ENCODE peak calls at places on chromosomes 6 and 20, in seven cellular contexts. B is left lung, P is colonic mucosa, Y is hepatocyte, E is sigmoid colon, T is keratinocyte, H is right cardiac atrium. I is an unnamed sample. For H3K4me1, the result is how much of the 10 kb centered on the place peaks cover.

GRCh38 chr20:38190166-38190565 is 25.1 kb upstream of the TGM2 start:
- DNase-seq in B (no peak), P (no peak), Y (no peak), E (peak), T (no peak), H (no peak), I (no peak)

GRCh38 chr20:3235661-3236324 is 3.2 kb downstream of the SLC4A11 start:
- DNase-seq in B (no peak), P (no peak), Y (no peak), E (no peak), T (no peak), H (no peak), I (no peak)

GRCh38 chr6:154591220-154591619 is 80.7 kb upstream of the CNKSR3 start:
- DNase-seq in B (no peak), P (no peak), Y (no peak), E (no peak), T (no peak), H (no peak), I (no peak)

GRCh38 chr6:126077810-126078791 is 91.8 kb downstream of the TRMT11 start:
- DNase-seq in B (no peak), P (peak), Y (no peak), E (peak), T (no peak), H (no peak), I (peak)

GRCh38 chr6:84685983-84686584 is 78.3 kb downstream of the TBX18 start:
- DNase-seq in B (no peak), P (peak), Y (no peak), E (no peak), T (no peak), H (no peak), I (no peak)

GRCh38 chr20:50054626-50055511 is 58.1 kb downstream of the UBE2V1 start:
- DNase-seq in B (no peak), P (no peak), Y (peak), E (no peak), T (no peak), H (peak), I (no peak)

GRCh38 chr6:7542065-7542877 is 800 bp downstream of the DSP start:
- DNase-seq in B (no peak), P (peak), Y (peak), E (no peak), T (no peak), H (peak), I (no peak)

GRCh38 chr20:63116412-63117106 is 99.4 kb downstream of the YTHDF1 start:
- DNase-seq in B (no peak), P (no peak), Y (peak), E (no peak), T (no peak), H (peak), I (no peak)

GRCh38 chr20:37230200-37230599 is 31.4 kb downstream of the GHRH start:
- DNase-seq in B (no peak), P (no peak), Y (no peak), E (no peak), T (no peak), H (no peak), I (peak)

GRCh38 chr6:68026483-68026882 is 608.6 kb upstream of the ADGRB3 start:
- DNase-seq in B (no peak), P (no peak), Y (no peak), E (no peak), T (no peak), H (no peak), I (no peak)

GRCh38 chr20:51131806-51132205 is 108.9 kb upstream of the KCNG1 start:
- DNase-seq in B (no peak), P (peak), Y (no peak), E (no peak), T (no peak), H (no peak), I (no peak)

GRCh38 chr20:4170621-4171537 is 155.5 kb upstream of the RNF24 start:
- DNase-seq in B (no peak), P (no peak), Y (peak), E (no peak), T (no peak), H (no peak), I (no peak)

GRCh38 chr6:107700016-107700335 is 124.1 kb downstream of the SCML4 start:
- DNase-seq in B (no peak), P (no peak), Y (no peak), E (no peak), T (no peak), H (no peak), I (no peak)

GRCh38 chr6:43096451-43097097 is 20.5 kb downstream of the PTK7 start:
- DNase-seq in B (peak), P (no peak), Y (peak), E (no peak), T (peak), H (no peak), I (no peak)

GRCh38 chr6:193773-194310 is 98.4 kb upstream of the DUSP22 start:
- DNase-seq in B (no peak), P (no peak), Y (no peak), E (no peak), T (no peak), H (no peak), I (peak)

GRCh38 chr6:3309391-3310050 is 50.8 kb downstream of the PSMG4 start:
- DNase-seq in B (no peak), P (no peak), Y (no peak), E (peak), T (no peak), H (no peak), I (no peak)

GRCh38 chr6:16725145-16725864 is 36.0 kb downstream of the ATXN1 start:
- DNase-seq in B (no peak), P (no peak), Y (peak), E (no peak), T (no peak), H (no peak), I (no peak)

GRCh38 chr6:104682722-104683643 is 176.7 kb downstream of the HACE1 start:
- DNase-seq in B (no peak), P (peak), Y (peak), E (no peak), T (no peak), H (peak), I (no peak)

GRCh38 chr6:28089054-28089453 is 8.7 kb downstream of the ZNF165 start:
- DNase-seq in B (no peak), P (no peak), Y (no peak), E (no peak), T (no peak), H (no peak), I (no peak)

DNA sequence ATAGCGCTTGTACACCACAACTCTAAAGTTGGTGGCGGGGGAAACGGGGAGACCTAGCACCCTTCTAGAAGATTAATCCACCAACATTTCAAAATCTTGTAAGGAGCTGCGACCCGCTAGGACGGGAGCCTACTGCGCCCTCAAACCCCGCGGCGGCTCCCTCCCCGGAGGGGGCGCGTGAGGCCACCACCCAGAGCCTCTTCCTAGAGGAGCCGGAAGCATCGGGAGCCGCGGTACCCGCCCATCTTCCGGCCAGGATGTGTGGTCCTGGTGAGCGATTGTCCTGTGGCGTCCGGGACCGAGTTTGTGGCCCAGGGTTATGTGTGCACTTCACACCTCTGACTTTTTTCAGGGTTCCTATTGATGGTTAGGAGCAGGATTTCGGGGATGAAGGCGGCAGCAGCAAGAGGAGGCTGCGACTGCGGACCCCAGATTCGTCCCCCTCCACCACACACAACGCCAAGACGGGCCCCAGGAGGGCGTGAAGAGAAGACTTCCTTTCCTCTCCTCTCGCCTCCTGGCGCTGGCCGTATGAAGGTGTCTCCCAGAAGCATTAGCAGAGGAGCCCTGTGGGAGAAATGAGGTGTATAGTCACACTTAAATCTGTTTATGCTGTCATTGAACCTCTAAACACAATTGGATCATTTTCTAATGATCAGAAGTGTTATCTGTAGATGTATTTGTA is 10.7 kb downstream of the ZNF165 start:
- DNase-seq in B (no peak), P (no peak), Y (no peak), E (no peak), T (no peak), H (peak), I (no peak)
- H3K4me3 ChIP-seq in B (peak), P (no peak), Y (no peak), E (peak), T (no peak), H (peak), I (peak)

DNA sequence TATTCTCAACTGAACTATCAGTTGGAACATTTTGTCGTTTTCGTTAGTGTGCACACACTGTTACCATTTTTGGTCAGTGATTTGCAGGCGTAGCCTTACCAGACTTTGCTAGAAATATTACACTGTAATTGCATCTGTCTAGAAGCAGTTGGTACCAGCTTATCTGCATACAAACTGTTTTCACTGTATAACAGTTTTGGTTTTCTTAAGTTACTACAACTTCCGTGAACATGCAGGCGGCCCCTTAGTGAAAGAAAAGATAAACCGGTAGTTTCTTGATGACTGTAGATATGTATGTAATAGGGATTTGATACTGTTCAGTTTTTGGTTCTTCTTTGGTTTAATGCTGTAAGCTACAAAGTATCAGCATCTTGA is 1.3 kb downstream of the DSTN start:
- DNase-seq in B (no peak), P (no peak), Y (no peak), E (no peak), T (no peak), H (no peak), I (no peak)
- H3K4me1 ChIP-seq in B (half or more), P (under half), Y (under half), E (half or more), T (under half), H (under half), I (under half)

GRCh38 chr6:106512048-106512957 is 117.0 kb downstream of the RTN4IP1 start:
- DNase-seq in B (peak), P (peak), Y (peak), E (peak), T (no peak), H (peak), I (peak)

GRCh38 chr6:106514281-106514885 is 114.9 kb downstream of the RTN4IP1 start:
- DNase-seq in B (no peak), P (no peak), Y (no peak), E (no peak), T (no peak), H (no peak), I (no peak)

GRCh38 chr6:106512958-106513480 is 116.3 kb downstream of the RTN4IP1 start:
- DNase-seq in B (peak), P (no peak), Y (no peak), E (no peak), T (no peak), H (no peak), I (no peak)

GRCh38 chr6:106511274-106512047 is 117.8 kb downstream of the RTN4IP1 start:
- DNase-seq in B (peak), P (peak), Y (peak), E (peak), T (no peak), H (peak), I (no peak)

DNA sequence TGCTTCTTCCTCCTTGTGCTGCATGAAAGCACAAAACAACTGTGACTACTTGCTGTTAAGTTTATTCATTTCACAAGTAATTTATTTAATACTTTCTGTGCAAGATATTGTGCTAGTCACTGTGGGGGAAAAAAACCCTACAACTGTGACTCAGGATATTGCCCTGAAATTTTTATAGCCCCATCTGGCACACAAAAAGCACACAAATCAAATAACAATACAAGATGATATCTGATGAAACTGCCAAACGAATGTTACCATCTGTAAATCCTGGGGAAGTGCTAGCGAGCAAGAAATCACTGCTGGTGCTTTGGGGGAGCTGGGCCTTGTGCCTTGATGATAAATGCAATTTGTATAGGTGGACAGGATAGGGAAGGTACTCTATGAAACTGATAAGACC is 115.5 kb downstream of the RTN4IP1 start:
- DNase-seq in B (no peak), P (peak), Y (no peak), E (no peak), T (no peak), H (no peak), I (no peak)
- H3K4me3 ChIP-seq in B (peak), P (peak), Y (no peak), E (no peak), T (peak), H (no peak), I (peak)

DNA sequence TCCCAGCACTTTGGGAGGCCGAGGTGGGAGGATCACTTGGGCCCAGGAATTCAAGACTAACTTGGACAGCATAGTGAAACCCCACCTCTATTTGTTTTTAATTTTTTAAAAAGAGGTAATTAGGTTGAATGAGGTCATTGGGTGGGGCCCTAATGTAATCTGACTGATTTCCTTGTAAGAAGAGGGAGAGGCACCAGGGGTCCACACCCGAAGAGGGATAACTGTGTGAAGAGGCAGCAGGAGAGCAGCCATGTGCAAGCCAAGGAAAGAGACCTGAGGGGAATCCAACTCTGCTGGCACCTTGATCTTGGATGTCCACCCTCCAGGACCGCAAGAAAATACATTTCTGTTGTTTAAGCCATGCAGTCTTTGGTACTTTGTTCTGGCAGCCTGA is 63.4 kb downstream of the QRSL1 start:
- DNase-seq in B (no peak), P (no peak), Y (no peak), E (no peak), T (no peak), H (no peak), I (no peak)
- H3K4me1 ChIP-seq in B (under half), P (under half), Y (under half), E (under half), T (under half), H (under half), I (under half)

GRCh38 chr6:30206152-30206551 is 7.1 kb downstream of the TRIM26 start:
- DNase-seq in B (no peak), P (no peak), Y (no peak), E (peak), T (no peak), H (no peak), I (no peak)

GRCh38 chr6:30211899-30212298 is 1.3 kb downstream of the TRIM26 start:
- DNase-seq in B (no peak), P (no peak), Y (no peak), E (no peak), T (no peak), H (no peak), I (no peak)

GRCh38 chr6:30206799-30207618 is 6.2 kb downstream of the TRIM26 start:
- DNase-seq in B (no peak), P (peak), Y (peak), E (peak), T (no peak), H (no peak), I (no peak)

GRCh38 chr6:30211306-30211705 is 1.9 kb downstream of the TRIM26 start:
- DNase-seq in B (no peak), P (no peak), Y (no peak), E (no peak), T (no peak), H (no peak), I (no peak)

DNA sequence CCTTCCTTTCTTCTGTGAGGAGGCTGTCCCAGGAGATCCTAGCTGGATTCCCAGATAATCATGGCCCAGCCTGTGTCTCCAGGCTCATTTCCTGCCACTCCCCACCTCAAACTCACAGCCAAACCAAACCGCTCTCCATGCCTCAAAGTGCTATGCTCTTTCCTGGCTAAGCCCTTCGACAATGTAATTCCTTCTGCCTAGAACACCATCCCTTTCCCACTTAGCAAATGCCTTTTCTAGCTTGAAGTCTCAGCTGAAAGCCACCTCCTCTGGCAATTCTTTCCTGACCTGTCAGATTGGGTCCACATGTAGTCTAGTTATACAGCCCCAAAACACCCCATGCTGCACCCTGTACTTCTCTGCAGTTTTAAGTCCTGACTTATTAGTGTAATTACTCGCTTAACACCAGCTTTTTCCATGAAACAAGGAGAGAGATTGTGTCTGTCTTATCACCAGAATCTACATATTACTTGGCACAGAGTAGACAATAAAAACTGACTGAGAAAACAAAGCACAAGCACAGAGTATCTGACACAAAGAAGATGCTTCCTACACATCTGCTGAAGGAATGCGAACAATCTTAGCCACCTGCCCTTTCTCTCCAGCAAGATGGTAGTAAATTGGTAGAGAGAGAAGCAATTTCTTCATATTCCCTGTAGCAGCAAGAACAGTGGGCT is 5.4 kb downstream of the TRIM26 start:
- DNase-seq in B (no peak), P (peak), Y (no peak), E (no peak), T (no peak), H (no peak), I (no peak)
- H3K4me3 ChIP-seq in B (no peak), P (no peak), Y (no peak), E (no peak), T (peak), H (no peak), I (no peak)